ENCODE peak calls at places on chromosomes 5 and 9, in eight cellular contexts. A is breast epithelium; Q is NCI-H1694 treated with DMSO at 0.1 percent for 48 hours; L is NCI-H1092; T is SW 1271; C is NCI-H2107; Z is activated CD4-positive, alpha-beta T cell treated with anti-CD3 and anti-CD28 coated beads for 36 hours; J is Daoy. B is an unnamed sample.
A peak's percentile ranks its signal among the peaks of the same experiment; 100 is the strongest.

GRCh38 chr9:126626117-126627022 is 12.6 kb downstream of the LMX1B start:
- DNase-seq in A (no peak), Q (no peak), L (no peak), T (no peak), C (no peak), Z (peak; percentile 22), J (no peak), B (no peak)

GRCh38 chr9:89686134-89686533 is 81.3 kb downstream of the GADD45G start:
- DNase-seq in A (peak; percentile 51), Q (peak; percentile 41), L (peak; percentile 33), T (no peak), C (peak; percentile 56), Z (no peak), J (no peak), B (no peak)

GRCh38 chr5:152532714-152533113 is 127.6 kb upstream of the NMUR2 start:
- DNase-seq in A (no peak), Q (peak; percentile 70), L (peak; percentile 54), T (peak; percentile 5), C (peak; percentile 5), Z (no peak), J (peak; percentile 34), B (no peak)

GRCh38 chr5:154221371-154221896 is 30.9 kb downstream of the GALNT10 start:
- DNase-seq in A (peak; percentile 58), Q (no peak), L (no peak), T (peak; percentile 72), C (no peak), Z (peak; percentile 75), J (peak; percentile 93), B (peak; percentile 45)

GRCh38 chr9:4290427-4290837 is 9.4 kb downstream of the GLIS3 start:
- DNase-seq in A (no peak), Q (no peak), L (no peak), T (no peak), C (no peak), Z (no peak), J (no peak), B (no peak)

GRCh38 chr9:96186601-96187011 is 115.4 kb downstream of the HSD17B3 start:
- DNase-seq in A (no peak), Q (no peak), L (no peak), T (no peak), C (no peak), Z (no peak), J (no peak), B (no peak)

GRCh38 chr5:59583151-59583809 is 310.2 kb downstream of the PDE4D start:
- DNase-seq in A (no peak), Q (no peak), L (no peak), T (no peak), C (no peak), Z (no peak), J (no peak), B (no peak)

GRCh38 chr5:126917918-126918623 is 112.3 kb downstream of the MARCHF3 start:
- DNase-seq in A (no peak), Q (peak; percentile 14), L (peak; percentile 77), T (no peak), C (peak; percentile 59), Z (no peak), J (peak; percentile 17), B (no peak)

GRCh38 chr9:97982719-97983523 is at the start of gene ANP32B:
- DNase-seq in A (peak; percentile 88), Q (peak; percentile 59), L (peak; percentile 80), T (peak; percentile 59), C (peak; percentile 86), Z (peak; percentile 98), J (peak; percentile 99), B (peak; percentile 95)

GRCh38 chr5:148343049-148343413 is 7.7 kb downstream of the SPINK9 start:
- DNase-seq in A (no peak), Q (no peak), L (no peak), T (no peak), C (no peak), Z (no peak), J (peak; percentile 44), B (no peak)

GRCh38 chr9:23537192-23538059 is 288.6 kb downstream of the ELAVL2 start:
- DNase-seq in A (no peak), Q (no peak), L (no peak), T (no peak), C (no peak), Z (no peak), J (no peak), B (no peak)

GRCh38 chr9:98861881-98862501 is 54.5 kb downstream of the GALNT12 start:
- DNase-seq in A (no peak), Q (no peak), L (no peak), T (no peak), C (no peak), Z (no peak), J (peak; percentile 27), B (no peak)

GRCh38 chr9:136225748-136226679 is 19.6 kb downstream of the QSOX2 start:
- DNase-seq in A (peak; percentile 32), Q (peak; percentile 21), L (peak; percentile 26), T (no peak), C (peak; percentile 69), Z (peak; percentile 84), J (peak; percentile 71), B (peak; percentile 67)

GRCh38 chr5:60195083-60195482 is 301.6 kb upstream of the PDE4D start:
- DNase-seq in A (no peak), Q (no peak), L (no peak), T (no peak), C (no peak), Z (no peak), J (no peak), B (no peak)

GRCh38 chr5:8848997-8849585 is 696.8 kb downstream of the SEMA5A start:
- DNase-seq in A (no peak), Q (no peak), L (no peak), T (no peak), C (no peak), Z (no peak), J (peak; percentile 80), B (no peak)

GRCh38 chr5:60972225-60972624 is 27.2 kb downstream of the NDUFAF2 start:
- DNase-seq in A (no peak), Q (no peak), L (no peak), T (no peak), C (no peak), Z (peak; percentile 75), J (no peak), B (no peak)

GRCh38 chr5:27830551-27830950 is 792.2 kb upstream of the CDH9 start:
- DNase-seq in A (no peak), Q (no peak), L (no peak), T (peak; percentile 6), C (no peak), Z (no peak), J (no peak), B (no peak)

GRCh38 chr9:79264511-79265448 is 307.0 kb upstream of the TLE4 start:
- DNase-seq in A (no peak), Q (peak; percentile 90), L (no peak), T (no peak), C (no peak), Z (no peak), J (peak; percentile 32), B (no peak)

GRCh38 chr9:135326141-135326540 is 153.4 kb upstream of the PPP1R26 start:
- DNase-seq in A (no peak), Q (no peak), L (no peak), T (no peak), C (no peak), Z (no peak), J (peak; percentile 1), B (no peak)

GRCh38 chr5:98771389-98772109 is 1.9 kb upstream of the RGMB start:
- DNase-seq in A (peak; percentile 52), Q (peak; percentile 80), L (peak; percentile 67), T (peak; percentile 84), C (peak; percentile 35), Z (peak; percentile 71), J (peak; percentile 82), B (no peak)

GRCh38 chr9:126157409-126157808 is 169.2 kb upstream of the MVB12B start:
- DNase-seq in A (no peak), Q (no peak), L (no peak), T (no peak), C (peak; percentile 9), Z (no peak), J (no peak), B (no peak)

GRCh38 chr9:135559606-135560005 is 1.9 kb upstream of the PAEP start:
- DNase-seq in A (no peak), Q (no peak), L (no peak), T (no peak), C (no peak), Z (no peak), J (peak; percentile 71), B (no peak)

GRCh38 chr5:167970002-167970401 is 321.4 kb upstream of the WWC1 start:
- DNase-seq in A (no peak), Q (no peak), L (no peak), T (no peak), C (no peak), Z (no peak), J (peak; percentile 29), B (no peak)

GRCh38 chr9:114830546-114830945 is 24.7 kb upstream of the TNFSF15 start:
- DNase-seq in A (no peak), Q (no peak), L (no peak), T (no peak), C (no peak), Z (no peak), J (no peak), B (no peak)

GRCh38 chr9:137487454-137488329 is 28.6 kb upstream of the NSMF start:
- DNase-seq in A (no peak), Q (peak; percentile 74), L (peak; percentile 46), T (no peak), C (peak; percentile 36), Z (no peak), J (no peak), B (peak; percentile 21)

GRCh38 chr5:172902497-172903472 is 56.4 kb upstream of the RPL26L1 start:
- DNase-seq in A (peak; percentile 45), Q (peak; percentile 7), L (no peak), T (peak; percentile 39), C (no peak), Z (no peak), J (peak; percentile 86), B (peak; percentile 86)

GRCh38 chr5:171672556-171672955 is 113.1 kb upstream of the SMIM23 start:
- DNase-seq in A (no peak), Q (no peak), L (no peak), T (no peak), C (no peak), Z (no peak), J (no peak), B (no peak)

GRCh38 chr5:139472410-139473030 is 1.7 kb downstream of the SMIM33 start:
- DNase-seq in A (no peak), Q (no peak), L (no peak), T (no peak), C (no peak), Z (peak; percentile 41), J (no peak), B (no peak)

GRCh38 chr9:123364241-123364824 is 8.3 kb downstream of the CRB2 start:
- DNase-seq in A (no peak), Q (no peak), L (no peak), T (no peak), C (no peak), Z (no peak), J (peak; percentile 85), B (no peak)

GRCh38 chr9:134983094-134983493 is 65.4 kb upstream of the FCN1 start:
- DNase-seq in A (no peak), Q (no peak), L (no peak), T (no peak), C (no peak), Z (peak; percentile 18), J (peak; percentile 46), B (peak; percentile 78)

GRCh38 chr5:92945630-92946097 is 635.4 kb downstream of the NR2F1-AS1 start:
- DNase-seq in A (no peak), Q (no peak), L (no peak), T (no peak), C (no peak), Z (no peak), J (no peak), B (no peak)

GRCh38 chr9:90835206-90835605 is 33.6 kb downstream of the SYK start:
- DNase-seq in A (no peak), Q (no peak), L (peak; percentile 99), T (no peak), C (no peak), Z (no peak), J (no peak), B (no peak)

GRCh38 chr9:71127301-71127700 is 5.9 kb upstream of the TRPM3 start:
- DNase-seq in A (no peak), Q (no peak), L (no peak), T (no peak), C (no peak), Z (no peak), J (no peak), B (no peak)

GRCh38 chr9:113503613-113504230 is 40.2 kb downstream of the RGS3 start:
- DNase-seq in A (no peak), Q (no peak), L (no peak), T (no peak), C (no peak), Z (no peak), J (peak; percentile 51), B (no peak)

B was measured in left ventricle myocardium superior.